ENCODE peak calls at places on chromosome 12, in four cellular contexts. D is iPS-NIHi11; G is progenitor cell of endocrine pancreas; Y is naive thymus-derived CD4-positive, alpha-beta T cell. O is an unnamed sample.

GRCh38 chr12:44053550-44054243 is 217.8 kb downstream of the TMEM117 start:
- DNase-seq in D (no peak), G (no peak), Y (no peak), O (no peak)

GRCh38 chr12:79424109-79424721 is 266.5 kb downstream of the PAWR start:
- DNase-seq in D (no peak), G (no peak), Y (no peak), O (no peak)

GRCh38 chr12:104132351-104132956 is 5.6 kb downstream of the NFYB start:
- DNase-seq in D (no peak), G (no peak), Y (no peak), O (no peak)

GRCh38 chr12:55827806-55828205 is 1.6 kb downstream of the DNAJC14 start:
- DNase-seq in D (no peak), G (no peak), Y (no peak), O (no peak)

GRCh38 chr12:102740157-102741032 is 176.6 kb downstream of the PAH start:
- DNase-seq in D (no peak), G (no peak), Y (no peak), O (no peak)

GRCh38 chr12:90677552-90677951 is 277.4 kb downstream of the CCER1 start:
- DNase-seq in D (no peak), G (no peak), Y (no peak), O (no peak)

GRCh38 chr12:50224026-50224692 is 57.0 kb upstream of the CERS5 start:
- DNase-seq in D (peak), G (no peak), Y (no peak), O (no peak)

GRCh38 chr12:2641209-2641608 is 153.6 kb upstream of the FKBP4 start:
- DNase-seq in D (peak), G (no peak), Y (no peak), O (no peak)

GRCh38 chr12:2242816-2243215 is 190.0 kb downstream of the CACNA1C start:
- DNase-seq in D (no peak), G (no peak), Y (no peak), O (no peak)

GRCh38 chr12:123121670-123122069 is 29.2 kb downstream of the PITPNM2 start:
- DNase-seq in D (no peak), G (no peak), Y (no peak), O (no peak)

GRCh38 chr12:18302809-18303430 is 41.6 kb downstream of the PIK3C2G start:
- DNase-seq in D (no peak), G (no peak), Y (no peak), O (no peak)

GRCh38 chr12:114682920-114683708 is 861 bp downstream of the TBX3 start:
- DNase-seq in D (no peak), G (no peak), Y (no peak), O (no peak)